ENCODE peak calls at places on chromosomes 1 and 21, in eight cellular contexts. Y, Z, K, A, U, N, L and W are unnamed samples.

GRCh38 chr1:161185282-161185682 is 8.0 kb upstream of the B4GALT3 start:
- DNase-seq in Y (peak), Z (no peak), K (peak), A (peak), U (peak), N (peak), L (peak), W (no peak)

GRCh38 chr1:165898837-165899236 is 71.4 kb downstream of the UCK2 start:
- DNase-seq in Y (no peak), Z (no peak), K (no peak), A (no peak), U (no peak), N (peak), L (no peak), W (no peak)

GRCh38 chr1:58248067-58248466 is 298.5 kb downstream of the OMA1 start:
- DNase-seq in Y (no peak), Z (no peak), K (no peak), A (no peak), U (no peak), N (no peak), L (no peak), W (no peak)

GRCh38 chr1:210683403-210684047 is 354.8 kb downstream of the HHAT start:
- DNase-seq in Y (no peak), Z (no peak), K (no peak), A (no peak), U (no peak), N (no peak), L (no peak), W (no peak)

GRCh38 chr1:197171531-197171930 is 25.1 kb upstream of the ASPM start:
- DNase-seq in Y (no peak), Z (no peak), K (no peak), A (no peak), U (no peak), N (no peak), L (no peak), W (no peak)

GRCh38 chr1:42888013-42888633 is 41.7 kb downstream of the ZNF691 start:
- DNase-seq in Y (no peak), Z (no peak), K (no peak), A (no peak), U (no peak), N (no peak), L (no peak), W (no peak)

GRCh38 chr1:247322849-247323586 is 8.6 kb downstream of the ZNF496 start:
- DNase-seq in Y (no peak), Z (no peak), K (peak), A (no peak), U (no peak), N (no peak), L (no peak), W (no peak)

GRCh38 chr1:221045842-221046831 is 166.9 kb downstream of the HLX start:
- DNase-seq in Y (peak), Z (no peak), K (no peak), A (no peak), U (no peak), N (no peak), L (peak), W (no peak)

GRCh38 chr1:161499099-161500078 is 5.9 kb upstream of the FCGR2A start:
- DNase-seq in Y (peak), Z (no peak), K (no peak), A (no peak), U (no peak), N (no peak), L (no peak), W (no peak)

GRCh38 chr1:15417365-15417934 is 7.8 kb downstream of the EFHD2 start:
- DNase-seq in Y (peak), Z (peak), K (peak), A (peak), U (peak), N (no peak), L (no peak), W (no peak)

GRCh38 chr1:12447849-12448312 is 170.1 kb downstream of the DHRS3 start:
- DNase-seq in Y (no peak), Z (no peak), K (no peak), A (no peak), U (no peak), N (no peak), L (no peak), W (no peak)

GRCh38 chr1:67573481-67573880 is 111.5 kb upstream of the GADD45A start:
- DNase-seq in Y (no peak), Z (no peak), K (no peak), A (no peak), U (no peak), N (no peak), L (no peak), W (no peak)

GRCh38 chr1:212606734-212607205 is 1.8 kb upstream of the ATF3 start:
- DNase-seq in Y (peak), Z (peak), K (peak), A (peak), U (peak), N (no peak), L (peak), W (peak)

GRCh38 chr1:153679337-153680119 is 1.0 kb downstream of the NPR1 start:
- DNase-seq in Y (no peak), Z (peak), K (peak), A (no peak), U (no peak), N (no peak), L (peak), W (no peak)

GRCh38 chr1:56569661-56570060 is 9.7 kb downstream of the PLPP3 start:
- DNase-seq in Y (no peak), Z (no peak), K (no peak), A (no peak), U (no peak), N (no peak), L (no peak), W (no peak)

GRCh38 chr1:116433283-116434257 is 60.5 kb downstream of the ATP1A1 start:
- DNase-seq in Y (no peak), Z (peak), K (no peak), A (peak), U (peak), N (peak), L (no peak), W (no peak)

GRCh38 chr1:226470921-226471320 is 63.0 kb upstream of the PARP1 start:
- DNase-seq in Y (no peak), Z (no peak), K (no peak), A (no peak), U (no peak), N (no peak), L (no peak), W (no peak)

GRCh38 chr21:45768011-45768740 is 124.7 kb downstream of the PCBP3 start:
- DNase-seq in Y (no peak), Z (no peak), K (no peak), A (no peak), U (no peak), N (no peak), L (peak), W (peak)

GRCh38 chr1:44678120-44678519 is 3.6 kb downstream of the ARMH1 start:
- DNase-seq in Y (no peak), Z (no peak), K (no peak), A (no peak), U (no peak), N (no peak), L (no peak), W (no peak)

GRCh38 chr1:44676484-44677200 is 2.1 kb downstream of the ARMH1 start:
- DNase-seq in Y (peak), Z (peak), K (no peak), A (no peak), U (peak), N (peak), L (no peak), W (no peak)

GRCh38 chr1:44678626-44679025 is 4.1 kb downstream of the ARMH1 start:
- DNase-seq in Y (no peak), Z (no peak), K (no peak), A (no peak), U (no peak), N (no peak), L (no peak), W (no peak)

GRCh38 chr1:44675186-44675585 is 672 bp downstream of the ARMH1 start:
- DNase-seq in Y (no peak), Z (no peak), K (no peak), A (no peak), U (no peak), N (no peak), L (no peak), W (no peak)

DNA sequence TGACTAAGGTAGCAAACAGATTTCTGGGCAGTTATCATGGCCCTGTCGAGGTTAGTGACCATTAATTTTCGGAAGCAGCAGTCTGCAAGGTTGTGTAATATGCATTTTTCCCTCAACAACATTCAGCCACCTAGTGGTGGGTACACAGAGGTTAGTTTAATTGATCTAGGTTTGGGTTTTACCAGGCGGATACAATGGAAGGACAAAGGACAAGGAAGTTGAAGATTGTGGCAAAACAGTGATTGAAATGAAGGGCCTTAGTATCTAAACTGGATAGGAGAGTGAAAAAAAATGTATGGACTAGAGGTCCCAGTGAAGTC is 2.6 kb downstream of the ARMH1 start:
- DNase-seq in Y (peak), Z (no peak), K (no peak), A (no peak), U (no peak), N (peak), L (no peak), W (no peak)
- TF ChIP-seq CTCF in Y (peak), Z (no peak), K (no peak), A (no peak), U (peak), N (peak), L (no peak), W (peak)

DNA sequence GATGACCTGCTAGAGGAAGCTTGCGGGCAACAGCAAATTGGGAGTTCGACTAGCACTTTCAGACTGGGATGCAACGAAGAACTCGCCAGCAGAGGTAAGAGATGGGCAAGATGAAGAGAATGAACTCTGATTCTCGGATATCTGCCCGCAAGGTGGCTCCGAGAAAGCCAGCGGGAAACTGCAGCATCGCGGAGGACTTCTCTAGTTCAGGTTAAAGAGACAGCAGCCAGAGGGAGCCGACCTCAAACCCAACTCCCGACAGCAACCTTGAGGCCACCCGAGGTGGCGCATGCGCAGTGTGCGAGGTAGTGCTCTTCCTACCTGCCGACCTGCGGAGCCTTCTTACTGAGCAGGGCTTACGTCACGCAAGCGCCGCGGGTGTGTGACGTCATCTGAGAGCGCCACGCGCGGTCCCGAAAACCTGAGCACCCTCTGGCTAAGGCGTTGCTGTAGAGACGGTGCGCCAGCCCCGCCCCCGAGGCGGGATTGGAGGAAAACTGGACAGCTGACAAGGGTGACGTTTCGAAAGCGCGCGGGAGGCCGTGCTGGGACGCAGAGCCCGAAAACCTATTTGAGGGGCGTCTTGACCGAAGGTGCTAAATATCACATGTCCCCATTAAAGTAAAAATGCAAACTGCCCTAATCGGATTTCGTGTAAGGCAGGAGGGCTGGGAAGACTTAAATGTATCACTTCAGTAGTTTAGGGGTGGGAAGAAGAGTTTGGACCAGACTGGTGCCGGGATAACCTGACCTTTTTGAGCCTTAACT is 110.5 kb upstream of the SLC25A33 start:
- DNase-seq in Y (peak), Z (peak), K (peak), A (peak), U (peak), N (peak), L (peak), W (peak)
- TF ChIP-seq CTCF in Y (no peak), Z (no peak), K (no peak), A (no peak), U (no peak), N (no peak), L (peak), W (no peak)

DNA sequence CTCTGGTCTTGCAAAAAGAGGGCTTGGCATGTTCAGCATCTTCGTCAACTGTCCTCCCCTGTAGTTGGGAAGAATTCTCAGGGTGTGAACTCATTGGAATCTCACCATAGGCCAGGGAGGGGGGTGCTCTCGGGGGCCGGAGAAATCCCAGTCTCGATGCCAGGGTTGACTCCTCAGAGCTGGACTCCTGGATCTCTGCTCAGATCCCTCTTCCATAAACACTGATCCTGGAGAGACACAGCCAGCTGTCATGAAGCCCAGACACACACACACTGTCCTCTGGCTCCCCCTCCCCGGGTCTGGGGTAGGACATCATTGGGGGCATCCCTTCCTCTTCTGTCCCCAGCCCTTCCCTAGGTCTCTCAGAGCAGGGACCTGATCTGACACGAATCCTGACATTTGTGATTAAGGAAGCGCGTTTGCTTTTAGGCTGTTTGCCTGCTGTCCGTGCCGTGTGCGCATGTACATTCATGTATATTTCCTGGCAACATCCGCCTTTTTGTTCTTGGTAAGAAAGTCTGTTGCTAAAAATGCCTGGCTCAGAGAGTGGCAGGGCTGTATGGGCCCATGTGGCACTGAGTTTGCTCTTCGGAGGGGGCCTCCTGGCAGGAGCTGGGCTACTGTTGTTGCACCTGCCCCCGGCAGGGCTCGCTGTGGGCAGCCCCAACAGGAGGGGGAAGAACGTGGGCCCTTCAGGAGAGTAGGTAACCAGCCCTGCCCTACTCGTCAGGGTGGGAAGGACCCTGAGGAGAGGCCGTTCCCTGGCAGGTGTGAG is 45.4 kb upstream of the SELENON start:
- DNase-seq in Y (no peak), Z (no peak), K (peak), A (no peak), U (no peak), N (no peak), L (no peak), W (no peak)
- TF ChIP-seq CTCF in Y (no peak), Z (no peak), K (peak), A (no peak), U (no peak), N (no peak), L (no peak), W (no peak)

DNA sequence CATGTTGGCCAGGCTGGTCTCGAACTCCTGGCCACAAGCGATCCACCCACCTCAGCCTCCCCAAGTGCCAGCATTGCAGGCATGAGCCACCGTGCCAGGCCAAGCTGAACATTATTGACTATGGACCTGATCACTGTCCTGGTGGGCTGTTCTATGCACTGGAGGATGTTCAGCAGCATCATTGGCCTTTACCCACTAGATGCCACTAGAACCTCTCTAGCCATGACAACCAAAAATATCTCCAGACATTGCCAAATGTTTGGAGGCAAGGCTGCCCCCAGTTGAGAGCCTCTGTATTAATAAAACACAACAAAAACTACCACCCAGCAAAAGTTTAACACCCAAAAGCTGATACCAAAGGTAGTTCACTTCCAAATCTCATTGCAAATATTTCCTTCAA is 110.8 kb upstream of the SOD1 start:
- DNase-seq in Y (no peak), Z (no peak), K (no peak), A (no peak), U (no peak), N (no peak), L (no peak), W (no peak)
- TF ChIP-seq CTCF in Y (no peak), Z (no peak), K (no peak), A (no peak), U (no peak), N (no peak), L (no peak), W (no peak)

GRCh38 chr1:52842643-52843310 is at the start of gene ZYG11A:
- DNase-seq in Y (peak), Z (peak), K (peak), A (peak), U (peak), N (peak), L (peak), W (peak)
- TF ChIP-seq CTCF in Y (peak), Z (peak), K (peak), A (no peak), U (no peak), N (peak), L (peak), W (peak)

GRCh38 chr1:157352216-157352615 is 200.1 kb downstream of the FCRL5 start:
- DNase-seq in Y (no peak), Z (no peak), K (no peak), A (no peak), U (no peak), N (no peak), L (no peak), W (no peak)
- TF ChIP-seq CTCF in Y (no peak), Z (no peak), K (no peak), A (no peak), U (no peak), N (no peak), L (no peak), W (no peak)